ENCODE peak calls at places on chromosomes 16 and 17, in four cellular contexts. Z, R, M and S are unnamed samples.
A peak's percentile ranks its signal among the peaks of the same experiment; 100 is the strongest.

GRCh38 chr16:79498928-79499327 is 101.6 kb downstream of the MAF start:
- DNase-seq in Z (no peak), R (no peak), M (no peak), S (no peak)

GRCh38 chr17:78127888-78128615 is 503 bp downstream of the TMC6 start:
- DNase-seq in Z (no peak), R (peak; percentile 80), M (peak; percentile 45), S (peak; percentile 61)

GRCh38 chr16:27973678-27974077 is 89.8 kb downstream of the GSG1L start:
- DNase-seq in Z (no peak), R (no peak), M (no peak), S (no peak)

GRCh38 chr17:4908711-4909496 is 6.0 kb upstream of the CHRNE start:
- DNase-seq in Z (peak; percentile 31), R (peak; percentile 73), M (peak; percentile 92), S (peak; percentile 90)

GRCh38 chr17:29112780-29113295 is 67.4 kb downstream of the MYO18A start:
- DNase-seq in Z (no peak), R (no peak), M (no peak), S (no peak)

GRCh38 chr17:31444026-31444425 is 52.6 kb downstream of the RAB11FIP4 start:
- DNase-seq in Z (no peak), R (no peak), M (no peak), S (no peak)

GRCh38 chr16:14168146-14168545 is 97.0 kb downstream of the MRTFB start:
- DNase-seq in Z (no peak), R (peak; percentile 17), M (no peak), S (no peak)

GRCh38 chr17:29772981-29773380 is 150.3 kb upstream of the CORO6 start:
- DNase-seq in Z (no peak), R (no peak), M (no peak), S (no peak)

GRCh38 chr16:80993293-80993691 is 13.4 kb downstream of the CMC2 start:
- DNase-seq in Z (no peak), R (peak; percentile 76), M (peak; percentile 87), S (no peak)

GRCh38 chr17:7326186-7326585 is 2.9 kb downstream of the NEURL4 start:
- DNase-seq in Z (no peak), R (no peak), M (no peak), S (no peak)

GRCh38 chr17:2854662-2855061 is 58.4 kb downstream of the RAP1GAP2 start:
- DNase-seq in Z (no peak), R (no peak), M (no peak), S (no peak)

GRCh38 chr17:2025622-2026309 is 632 bp upstream of the RTN4RL1 start:
- DNase-seq in Z (no peak), R (peak; percentile 54), M (peak; percentile 60), S (peak; percentile 62)

GRCh38 chr16:67857547-67858233 is 10.2 kb upstream of the CENPT start:
- DNase-seq in Z (no peak), R (peak; percentile 76), M (peak; percentile 96), S (peak; percentile 51)

GRCh38 chr17:75634754-75635609 is 1.7 kb downstream of the SMIM5 start:
- DNase-seq in Z (no peak), R (no peak), M (no peak), S (no peak)

GRCh38 chr17:77045441-77046041 is 95.2 kb upstream of the SEC14L1 start:
- DNase-seq in Z (no peak), R (no peak), M (no peak), S (no peak)

GRCh38 chr17:59914274-59914854 is 21.4 kb downstream of the RPS6KB1 start:
- DNase-seq in Z (no peak), R (peak; percentile 55), M (peak; percentile 51), S (no peak)

GRCh38 chr17:15091825-15092224 is 173.3 kb downstream of the PMP22 start:
- DNase-seq in Z (no peak), R (no peak), M (no peak), S (peak; percentile 25)

GRCh38 chr17:57861000-57861736 is 11.3 kb upstream of the MRPS23 start:
- DNase-seq in Z (no peak), R (peak; percentile 64), M (peak; percentile 94), S (peak; percentile 58)

GRCh38 chr17:76714822-76715461 is 4.2 kb upstream of the MXRA7 start:
- DNase-seq in Z (no peak), R (peak; percentile 56), M (no peak), S (peak; percentile 73)

GRCh38 chr16:59993101-59993500 is 1259.0 kb upstream of the GOT2 start:
- DNase-seq in Z (no peak), R (no peak), M (peak; percentile 18), S (no peak)

GRCh38 chr16:11500720-11501346 is 85.9 kb downstream of the LITAF start:
- DNase-seq in Z (no peak), R (no peak), M (no peak), S (no peak)

GRCh38 chr16:80974649-80975376 is 31.9 kb downstream of the CMC2 start:
- DNase-seq in Z (no peak), R (no peak), M (no peak), S (no peak)

GRCh38 chr17:53193044-53193443 is 629.7 kb upstream of the KIF2B start:
- DNase-seq in Z (no peak), R (no peak), M (no peak), S (no peak)

GRCh38 chr17:37824534-37825485 is 80.0 kb upstream of the HNF1B start:
- DNase-seq in Z (no peak), R (no peak), M (peak; percentile 62), S (no peak)

GRCh38 chr16:20846030-20846429 is 39.7 kb downstream of the REXO5 start:
- DNase-seq in Z (no peak), R (no peak), M (no peak), S (no peak)

GRCh38 chr17:4641297-4642195 is at the start of gene ALOX15:
- DNase-seq in Z (no peak), R (no peak), M (no peak), S (peak; percentile 50)

GRCh38 chr16:19102187-19102872 is 11.4 kb upstream of the ITPRIPL2 start:
- DNase-seq in Z (no peak), R (no peak), M (no peak), S (no peak)

GRCh38 chr17:11204991-11205390 is 36.0 kb upstream of the SHISA6 start:
- DNase-seq in Z (no peak), R (no peak), M (no peak), S (no peak)
- TF ChIP-seq MAX in Z (no peak), R (no peak), M (no peak), S (no peak)

GRCh38 chr17:82239926-82240505 is 11.2 kb downstream of the SLC16A3 start:
- DNase-seq in Z (no peak), R (no peak), M (peak; percentile 73), S (no peak)

GRCh38 chr17:82237746-82238561 is 9.1 kb downstream of the SLC16A3 start:
- DNase-seq in Z (no peak), R (no peak), M (no peak), S (no peak)

GRCh38 chr17:82237083-82237745 is 8.4 kb downstream of the SLC16A3 start:
- DNase-seq in Z (no peak), R (no peak), M (no peak), S (peak; percentile 44)

GRCh38 chr17:82239401-82239925 is 10.6 kb downstream of the SLC16A3 start:
- DNase-seq in Z (no peak), R (no peak), M (no peak), S (no peak)

GRCh38 chr17:82238562-82239201 is 9.8 kb downstream of the SLC16A3 start:
- DNase-seq in Z (no peak), R (peak; percentile 85), M (no peak), S (no peak)
- TF ChIP-seq TCF7 in Z (no peak), R (no peak), M (no peak), S (no peak)

GRCh38 chr16:86355951-86356350 is 154.4 kb upstream of the FOXF1 start:
- DNase-seq in Z (no peak), R (no peak), M (no peak), S (no peak)
- TF ChIP-seq MAX in Z (no peak), R (no peak), M (no peak), S (no peak)

GRCh38 chr16:15847621-15848175 is 9.1 kb downstream of the MYH11 start:
- DNase-seq in Z (no peak), R (no peak), M (no peak), S (no peak)
- TF ChIP-seq TCF7 in Z (no peak), R (no peak), M (no peak), S (no peak)